ENCODE peak calls at places on chromosomes 5 and 9, in seven cellular contexts. One of them, this sample, is unnamed. For H3K36me3 and H3K4me1, the result is how much of the 10 kb centered on the place peaks cover.

GRCh38 chr9:112654282-112654681 is 63.6 kb downstream of the INIP start:
- DNase-seq in osteoblast: no peak
- DNase-seq in neuronal stem cell: no peak
- DNase-seq in endodermal cell: peak
- DNase-seq in adrenal gland: no peak
- DNase-seq in esophagus squamous epithelium: no peak
- DNase-seq in OCI-LY7: no peak
- DNase-seq in this sample: no peak

GRCh38 chr9:12774861-12775367 is at the start of gene LURAP1L:
- DNase-seq in endodermal cell: peak
- DNase-seq in adrenal gland: peak
- DNase-seq in osteoblast: peak
- DNase-seq in OCI-LY7: no peak
- DNase-seq in neuronal stem cell: peak
- DNase-seq in esophagus squamous epithelium: no peak
- DNase-seq in this sample: peak

GRCh38 chr5:134466241-134467069 is 54.8 kb upstream of the CDKN2AIPNL start:
- DNase-seq in neuronal stem cell: peak
- DNase-seq in esophagus squamous epithelium: peak
- DNase-seq in osteoblast: peak
- DNase-seq in endodermal cell: peak
- DNase-seq in adrenal gland: peak
- DNase-seq in OCI-LY7: no peak
- DNase-seq in this sample: peak

GRCh38 chr9:92140754-92141143 is 25.5 kb upstream of the SPTLC1 start:
- DNase-seq in esophagus squamous epithelium: no peak
- DNase-seq in osteoblast: no peak
- DNase-seq in neuronal stem cell: no peak
- DNase-seq in endodermal cell: no peak
- DNase-seq in adrenal gland: no peak
- DNase-seq in OCI-LY7: no peak
- DNase-seq in this sample: no peak

GRCh38 chr9:100465765-100466164 is 7.2 kb upstream of the TMEFF1 start:
- DNase-seq in OCI-LY7: no peak
- DNase-seq in adrenal gland: no peak
- DNase-seq in neuronal stem cell: no peak
- DNase-seq in osteoblast: peak
- DNase-seq in esophagus squamous epithelium: no peak
- DNase-seq in endodermal cell: no peak
- DNase-seq in this sample: no peak

GRCh38 chr9:35357116-35357515 is 132.8 kb upstream of the RUSC2 start:
- DNase-seq in OCI-LY7: no peak
- DNase-seq in osteoblast: no peak
- DNase-seq in esophagus squamous epithelium: no peak
- DNase-seq in neuronal stem cell: no peak
- DNase-seq in adrenal gland: no peak
- DNase-seq in endodermal cell: no peak
- DNase-seq in this sample: no peak

GRCh38 chr9:114213566-114213965 is 58.2 kb downstream of the COL27A1 start:
- DNase-seq in OCI-LY7: no peak
- DNase-seq in endodermal cell: no peak
- DNase-seq in esophagus squamous epithelium: no peak
- DNase-seq in adrenal gland: no peak
- DNase-seq in osteoblast: no peak
- DNase-seq in neuronal stem cell: no peak
- DNase-seq in this sample: no peak

GRCh38 chr9:107635137-107635802 is 145.7 kb upstream of the KLF4 start:
- DNase-seq in osteoblast: peak
- DNase-seq in OCI-LY7: no peak
- DNase-seq in neuronal stem cell: no peak
- DNase-seq in endodermal cell: no peak
- DNase-seq in esophagus squamous epithelium: no peak
- DNase-seq in adrenal gland: no peak
- DNase-seq in this sample: no peak

GRCh38 chr9:5186416-5187169 is 1.2 kb upstream of the INSL6 start:
- DNase-seq in OCI-LY7: peak
- DNase-seq in esophagus squamous epithelium: no peak
- DNase-seq in adrenal gland: peak
- DNase-seq in endodermal cell: peak
- DNase-seq in osteoblast: peak
- DNase-seq in neuronal stem cell: peak
- DNase-seq in this sample: peak

GRCh38 chr5:178869577-178869976 is 9.8 kb downstream of the ZNF354B start:
- DNase-seq in neuronal stem cell: no peak
- DNase-seq in esophagus squamous epithelium: no peak
- DNase-seq in osteoblast: no peak
- DNase-seq in OCI-LY7: no peak
- DNase-seq in endodermal cell: no peak
- DNase-seq in adrenal gland: no peak
- DNase-seq in this sample: no peak

GRCh38 chr9:6557883-6558282 is 87.6 kb downstream of the GLDC start:
- DNase-seq in OCI-LY7: no peak
- DNase-seq in endodermal cell: no peak
- DNase-seq in esophagus squamous epithelium: no peak
- DNase-seq in osteoblast: no peak
- DNase-seq in neuronal stem cell: no peak
- DNase-seq in adrenal gland: no peak
- DNase-seq in this sample: no peak

GRCh38 chr9:136565722-136566552 is 20.1 kb upstream of the NOTCH1 start:
- DNase-seq in esophagus squamous epithelium: no peak
- DNase-seq in adrenal gland: no peak
- DNase-seq in osteoblast: peak
- DNase-seq in OCI-LY7: no peak
- DNase-seq in endodermal cell: no peak
- DNase-seq in neuronal stem cell: no peak
- DNase-seq in this sample: no peak

GRCh38 chr9:136562746-136563506 is 17.1 kb upstream of the NOTCH1 start:
- DNase-seq in endodermal cell: no peak
- DNase-seq in esophagus squamous epithelium: no peak
- DNase-seq in neuronal stem cell: no peak
- DNase-seq in osteoblast: peak
- DNase-seq in adrenal gland: no peak
- DNase-seq in OCI-LY7: no peak
- DNase-seq in this sample: no peak

GRCh38 chr9:136563646-136564321 is 17.9 kb upstream of the NOTCH1 start:
- DNase-seq in adrenal gland: no peak
- DNase-seq in neuronal stem cell: no peak
- DNase-seq in OCI-LY7: no peak
- DNase-seq in esophagus squamous epithelium: no peak
- DNase-seq in endodermal cell: no peak
- DNase-seq in osteoblast: peak
- DNase-seq in this sample: no peak

GRCh38 chr9:136565075-136565721 is 19.4 kb upstream of the NOTCH1 start:
- DNase-seq in osteoblast: peak
- DNase-seq in endodermal cell: no peak
- DNase-seq in OCI-LY7: no peak
- DNase-seq in adrenal gland: no peak
- DNase-seq in neuronal stem cell: no peak
- DNase-seq in esophagus squamous epithelium: no peak
- DNase-seq in this sample: no peak

DNA sequence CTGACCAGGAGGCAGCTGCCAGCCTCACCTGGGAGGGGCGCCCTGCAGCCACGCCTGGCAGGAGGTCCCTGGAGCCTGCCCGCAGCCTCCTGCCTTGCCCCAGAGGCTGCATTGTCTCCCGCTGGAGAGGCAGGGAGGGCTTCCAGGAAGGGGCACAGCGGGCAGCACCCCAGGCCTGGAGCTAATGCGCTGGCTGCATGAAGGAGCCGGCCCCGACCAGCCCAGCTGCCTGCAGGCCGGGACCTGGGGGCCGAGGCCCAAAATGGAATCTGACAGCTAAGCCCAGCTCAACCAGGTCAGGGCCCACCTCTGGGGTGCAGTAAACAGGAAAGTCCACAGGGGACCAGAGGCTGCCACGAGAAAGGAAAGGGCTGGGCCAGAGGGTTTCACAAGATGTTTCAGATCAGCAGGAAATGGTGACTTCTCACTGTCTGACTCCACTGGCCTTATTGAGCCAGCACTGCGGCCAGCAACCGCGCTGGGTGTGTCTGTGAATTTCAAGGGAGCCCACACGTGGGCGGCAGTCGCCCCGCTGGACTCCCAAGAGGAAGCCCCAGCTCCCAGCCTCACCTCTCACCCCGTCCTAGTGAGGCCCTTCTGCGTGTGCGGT is 18.6 kb upstream of the NOTCH1 start:
- DNase-seq in endodermal cell: peak
- DNase-seq in neuronal stem cell: no peak
- DNase-seq in esophagus squamous epithelium: no peak
- DNase-seq in osteoblast: peak
- DNase-seq in OCI-LY7: no peak
- DNase-seq in adrenal gland: peak
- DNase-seq in this sample: no peak
- H3K36me3 ChIP-seq in endodermal cell: under half
- H3K36me3 ChIP-seq in neuronal stem cell: under half
- H3K36me3 ChIP-seq in esophagus squamous epithelium: under half
- H3K36me3 ChIP-seq in osteoblast: under half
- H3K36me3 ChIP-seq in OCI-LY7: under half
- H3K36me3 ChIP-seq in adrenal gland: under half
- H3K36me3 ChIP-seq in this sample: under half

DNA sequence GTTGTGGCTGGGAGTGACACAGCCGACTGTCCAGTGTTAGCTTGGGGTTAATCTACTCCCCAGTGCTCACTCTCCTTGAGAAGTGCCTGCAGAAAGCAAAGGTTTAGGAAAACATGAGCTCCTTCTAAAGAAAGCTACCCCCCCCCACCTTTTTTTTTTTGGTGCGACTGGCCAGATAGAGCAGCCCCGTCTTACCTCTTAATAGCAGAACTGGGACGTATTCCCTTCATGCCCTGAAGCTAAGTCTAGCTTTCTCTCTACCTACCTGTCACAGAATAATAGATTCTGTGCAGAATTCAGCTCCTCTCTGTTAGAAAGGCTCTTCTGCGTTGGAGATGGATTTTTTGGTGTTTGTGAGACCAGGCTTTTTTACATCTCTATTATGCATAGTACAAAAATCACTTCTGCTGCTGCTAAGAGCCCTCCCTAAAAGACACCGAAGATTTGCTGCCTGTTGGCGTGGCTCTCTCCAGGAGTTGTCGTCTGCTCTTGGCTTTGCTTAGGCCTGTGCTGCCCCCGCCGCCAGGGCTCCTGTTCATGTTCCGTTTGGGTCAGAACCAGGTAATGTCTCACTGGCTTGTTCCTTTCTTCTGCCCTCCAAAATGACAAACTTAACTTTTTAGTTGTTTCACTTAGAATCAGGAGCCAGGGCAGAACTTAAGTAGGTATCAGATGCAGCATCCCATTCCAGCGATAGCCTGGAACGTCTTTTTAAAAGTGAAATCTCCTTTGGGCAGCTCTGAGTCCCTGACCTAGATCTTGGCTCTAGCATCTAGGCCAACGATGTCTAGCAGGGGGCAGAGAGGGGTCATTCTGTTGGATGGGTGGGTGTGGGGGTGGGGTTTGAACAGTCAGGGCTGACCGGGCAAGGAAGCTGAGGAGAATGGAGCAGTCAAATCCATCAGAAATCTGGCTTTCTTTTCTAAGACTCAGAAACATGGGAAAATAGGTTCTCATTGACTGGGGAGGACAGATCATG is 2.5 kb downstream of the TRIO start:
- DNase-seq in osteoblast: peak
- DNase-seq in endodermal cell: no peak
- DNase-seq in neuronal stem cell: no peak
- DNase-seq in adrenal gland: no peak
- DNase-seq in OCI-LY7: no peak
- DNase-seq in esophagus squamous epithelium: no peak
- DNase-seq in this sample: no peak
- H3K4me1 ChIP-seq in osteoblast: half or more
- H3K4me1 ChIP-seq in endodermal cell: under half
- H3K4me1 ChIP-seq in neuronal stem cell: under half
- H3K4me1 ChIP-seq in adrenal gland: under half
- H3K4me1 ChIP-seq in OCI-LY7: under half
- H3K4me1 ChIP-seq in esophagus squamous epithelium: half or more
- H3K4me1 ChIP-seq in this sample: under half

DNA sequence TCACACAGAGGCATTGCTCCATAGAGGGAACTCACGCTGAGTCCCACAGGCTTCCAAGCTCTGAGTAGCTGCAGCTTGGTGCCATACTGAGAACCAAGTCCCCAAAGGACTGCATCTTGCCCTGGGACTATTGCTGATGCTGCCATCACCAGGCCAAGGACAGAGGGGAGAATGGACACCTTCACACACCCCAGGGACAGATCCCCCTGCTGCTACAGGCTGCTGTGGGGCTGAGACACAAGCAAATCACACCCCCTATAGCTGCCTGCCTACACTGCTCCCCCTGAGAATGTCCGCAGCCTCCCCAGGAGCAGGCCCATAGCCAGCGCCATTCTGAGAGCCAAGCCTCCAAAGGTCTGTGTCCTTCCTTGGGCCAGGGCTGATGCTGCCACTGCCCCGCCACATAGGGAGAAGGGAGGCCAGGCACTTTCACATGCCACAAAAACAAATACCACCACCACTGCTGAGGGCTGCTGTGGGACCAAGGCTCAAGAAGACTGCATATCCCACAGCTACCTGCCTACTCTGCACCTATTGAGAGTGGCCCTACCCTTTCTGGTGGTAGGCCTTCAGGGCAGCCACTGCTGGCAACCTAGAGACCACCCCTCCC is 81.5 kb downstream of the SYK start:
- DNase-seq in neuronal stem cell: no peak
- DNase-seq in osteoblast: no peak
- DNase-seq in endodermal cell: peak
- DNase-seq in adrenal gland: no peak
- DNase-seq in OCI-LY7: no peak
- DNase-seq in esophagus squamous epithelium: no peak
- DNase-seq in this sample: no peak
- H3K36me3 ChIP-seq in neuronal stem cell: under half
- H3K36me3 ChIP-seq in osteoblast: under half
- H3K36me3 ChIP-seq in endodermal cell: under half
- H3K36me3 ChIP-seq in adrenal gland: under half
- H3K36me3 ChIP-seq in OCI-LY7: half or more
- H3K36me3 ChIP-seq in esophagus squamous epithelium: under half
- H3K36me3 ChIP-seq in this sample: under half

GRCh38 chr9:69357854-69358220 is 32.8 kb downstream of the ENTREP1 start:
- DNase-seq in OCI-LY7: no peak
- DNase-seq in endodermal cell: no peak
- DNase-seq in esophagus squamous epithelium: no peak
- DNase-seq in osteoblast: no peak
- DNase-seq in adrenal gland: no peak
- DNase-seq in neuronal stem cell: no peak
- DNase-seq in this sample: no peak

GRCh38 chr9:69357030-69357853 is 32.2 kb downstream of the ENTREP1 start:
- DNase-seq in endodermal cell: no peak
- DNase-seq in OCI-LY7: no peak
- DNase-seq in esophagus squamous epithelium: no peak
- DNase-seq in osteoblast: no peak
- DNase-seq in adrenal gland: no peak
- DNase-seq in neuronal stem cell: no peak
- DNase-seq in this sample: no peak

GRCh38 chr9:69351227-69351626 is 26.2 kb downstream of the ENTREP1 start:
- DNase-seq in OCI-LY7: no peak
- DNase-seq in osteoblast: no peak
- DNase-seq in adrenal gland: no peak
- DNase-seq in neuronal stem cell: no peak
- DNase-seq in esophagus squamous epithelium: no peak
- DNase-seq in endodermal cell: no peak
- DNase-seq in this sample: no peak

DNA sequence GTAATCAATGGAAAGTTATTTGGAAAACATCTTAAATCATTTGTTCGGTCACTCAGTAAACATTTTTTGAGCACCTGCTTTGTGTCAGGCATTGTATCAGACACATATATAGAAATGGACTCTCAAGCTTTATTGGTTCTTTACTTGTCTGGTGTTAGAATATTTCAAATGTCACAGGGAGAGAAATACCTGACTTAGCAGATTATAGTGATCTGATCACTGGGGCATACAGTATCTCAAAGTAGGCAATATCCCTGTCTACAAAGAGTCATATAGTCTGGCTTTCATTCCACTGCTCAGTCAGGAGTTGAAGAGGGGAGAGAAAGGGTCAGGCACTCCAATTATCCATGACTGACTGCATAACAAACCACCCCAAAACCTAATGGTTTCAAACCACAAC is 30.2 kb downstream of the ENTREP1 start:
- DNase-seq in osteoblast: no peak
- DNase-seq in OCI-LY7: no peak
- DNase-seq in neuronal stem cell: no peak
- DNase-seq in esophagus squamous epithelium: no peak
- DNase-seq in adrenal gland: no peak
- DNase-seq in endodermal cell: no peak
- DNase-seq in this sample: no peak
- H3K4me1 ChIP-seq in osteoblast: under half
- H3K4me1 ChIP-seq in OCI-LY7: under half
- H3K4me1 ChIP-seq in neuronal stem cell: under half
- H3K4me1 ChIP-seq in esophagus squamous epithelium: under half
- H3K4me1 ChIP-seq in adrenal gland: under half
- H3K4me1 ChIP-seq in endodermal cell: under half
- H3K4me1 ChIP-seq in this sample: under half

This sample was measured in A673.